ENCODE peak calls at places on chromosomes 12 and 14, in nine cellular contexts. One of them, this sample, is unnamed.

GRCh38 chr14:74551903-74552371 is 58.4 kb downstream of the ISCA2 start:
- DNase-seq in GM12892: no peak
- DNase-seq in transverse colon: no peak
- DNase-seq in breast epithelium: no peak
- DNase-seq in stomach: no peak
- DNase-seq in upper lobe of left lung: no peak
- DNase-seq in spleen: no peak
- DNase-seq in Panc1: no peak
- DNase-seq in prostate gland: peak
- DNase-seq in this sample: no peak

GRCh38 chr12:113997365-113997764 is 31.2 kb upstream of the RBM19 start:
- DNase-seq in GM12892: no peak
- DNase-seq in transverse colon: no peak
- DNase-seq in breast epithelium: no peak
- DNase-seq in stomach: no peak
- DNase-seq in upper lobe of left lung: no peak
- DNase-seq in spleen: no peak
- DNase-seq in Panc1: no peak
- DNase-seq in prostate gland: no peak
- DNase-seq in this sample: no peak

GRCh38 chr14:52850520-52850919 is 59.1 kb upstream of the GNPNAT1 start:
- DNase-seq in GM12892: no peak
- DNase-seq in transverse colon: no peak
- DNase-seq in breast epithelium: no peak
- DNase-seq in stomach: no peak
- DNase-seq in upper lobe of left lung: no peak
- DNase-seq in spleen: no peak
- DNase-seq in Panc1: no peak
- DNase-seq in prostate gland: no peak
- DNase-seq in this sample: no peak

GRCh38 chr12:2637371-2637770 is 157.4 kb upstream of the FKBP4 start:
- DNase-seq in GM12892: no peak
- DNase-seq in transverse colon: no peak
- DNase-seq in breast epithelium: no peak
- DNase-seq in stomach: no peak
- DNase-seq in upper lobe of left lung: no peak
- DNase-seq in spleen: peak
- DNase-seq in Panc1: no peak
- DNase-seq in prostate gland: no peak
- DNase-seq in this sample: peak

GRCh38 chr12:111819191-111820158 is 22.6 kb upstream of the MAPKAPK5 start:
- DNase-seq in GM12892: no peak
- DNase-seq in transverse colon: peak
- DNase-seq in breast epithelium: no peak
- DNase-seq in stomach: no peak
- DNase-seq in upper lobe of left lung: no peak
- DNase-seq in spleen: no peak
- DNase-seq in Panc1: no peak
- DNase-seq in prostate gland: no peak
- DNase-seq in this sample: no peak

GRCh38 chr14:34437729-34438080 is 24.3 kb downstream of the SPTSSA start:
- DNase-seq in GM12892: no peak
- DNase-seq in transverse colon: no peak
- DNase-seq in breast epithelium: no peak
- DNase-seq in stomach: no peak
- DNase-seq in upper lobe of left lung: no peak
- DNase-seq in spleen: no peak
- DNase-seq in Panc1: no peak
- DNase-seq in prostate gland: no peak
- DNase-seq in this sample: no peak

GRCh38 chr12:13165578-13166120 is 30.9 kb upstream of the EMP1 start:
- DNase-seq in GM12892: no peak
- DNase-seq in transverse colon: peak
- DNase-seq in breast epithelium: peak
- DNase-seq in stomach: peak
- DNase-seq in upper lobe of left lung: peak
- DNase-seq in spleen: peak
- DNase-seq in Panc1: no peak
- DNase-seq in prostate gland: peak
- DNase-seq in this sample: peak

GRCh38 chr14:84409435-84409834 is 1120.5 kb upstream of the FLRT2 start:
- DNase-seq in GM12892: no peak
- DNase-seq in transverse colon: no peak
- DNase-seq in breast epithelium: no peak
- DNase-seq in stomach: no peak
- DNase-seq in upper lobe of left lung: no peak
- DNase-seq in spleen: no peak
- DNase-seq in Panc1: no peak
- DNase-seq in prostate gland: no peak
- DNase-seq in this sample: no peak

GRCh38 chr12:113515082-113515856 is 43.6 kb upstream of the LHX5 start:
- DNase-seq in GM12892: no peak
- DNase-seq in transverse colon: no peak
- DNase-seq in breast epithelium: no peak
- DNase-seq in stomach: no peak
- DNase-seq in upper lobe of left lung: no peak
- DNase-seq in spleen: no peak
- DNase-seq in Panc1: no peak
- DNase-seq in prostate gland: no peak
- DNase-seq in this sample: no peak

GRCh38 chr14:103745424-103745823 is 29.8 kb downstream of the ZFYVE21 start:
- DNase-seq in GM12892: no peak
- DNase-seq in transverse colon: no peak
- DNase-seq in breast epithelium: no peak
- DNase-seq in stomach: no peak
- DNase-seq in upper lobe of left lung: no peak
- DNase-seq in spleen: peak
- DNase-seq in Panc1: no peak
- DNase-seq in prostate gland: no peak
- DNase-seq in this sample: peak

GRCh38 chr12:123531091-123531490 is 2.4 kb downstream of the RILPL1 start:
- DNase-seq in GM12892: no peak
- DNase-seq in transverse colon: no peak
- DNase-seq in breast epithelium: no peak
- DNase-seq in stomach: no peak
- DNase-seq in upper lobe of left lung: no peak
- DNase-seq in spleen: no peak
- DNase-seq in Panc1: no peak
- DNase-seq in prostate gland: no peak
- DNase-seq in this sample: no peak

GRCh38 chr12:123530683-123531082 is 2.8 kb downstream of the RILPL1 start:
- DNase-seq in GM12892: no peak
- DNase-seq in transverse colon: no peak
- DNase-seq in breast epithelium: no peak
- DNase-seq in stomach: no peak
- DNase-seq in upper lobe of left lung: no peak
- DNase-seq in spleen: no peak
- DNase-seq in Panc1: no peak
- DNase-seq in prostate gland: no peak
- DNase-seq in this sample: no peak

GRCh38 chr12:123526542-123527080 is 6.9 kb downstream of the RILPL1 start:
- DNase-seq in GM12892: no peak
- DNase-seq in transverse colon: no peak
- DNase-seq in breast epithelium: no peak
- DNase-seq in stomach: no peak
- DNase-seq in upper lobe of left lung: no peak
- DNase-seq in spleen: no peak
- DNase-seq in Panc1: no peak
- DNase-seq in prostate gland: no peak
- DNase-seq in this sample: no peak

GRCh38 chr12:123529636-123530035 is 3.9 kb downstream of the RILPL1 start:
- DNase-seq in GM12892: no peak
- DNase-seq in transverse colon: no peak
- DNase-seq in breast epithelium: no peak
- DNase-seq in stomach: no peak
- DNase-seq in upper lobe of left lung: no peak
- DNase-seq in spleen: no peak
- DNase-seq in Panc1: no peak
- DNase-seq in prostate gland: no peak
- DNase-seq in this sample: no peak

GRCh38 chr12:123528858-123529257 is 4.7 kb downstream of the RILPL1 start:
- DNase-seq in GM12892: no peak
- DNase-seq in transverse colon: no peak
- DNase-seq in breast epithelium: no peak
- DNase-seq in stomach: no peak
- DNase-seq in upper lobe of left lung: no peak
- DNase-seq in spleen: no peak
- DNase-seq in Panc1: no peak
- DNase-seq in prostate gland: no peak
- DNase-seq in this sample: no peak
- TF ChIP-seq POLR2AphosphoS5 in GM12892: no peak
- TF ChIP-seq POLR2AphosphoS5 in transverse colon: no peak
- TF ChIP-seq POLR2AphosphoS5 in breast epithelium: no peak
- TF ChIP-seq POLR2AphosphoS5 in stomach: no peak
- TF ChIP-seq POLR2AphosphoS5 in upper lobe of left lung: no peak
- TF ChIP-seq POLR2AphosphoS5 in spleen: no peak
- TF ChIP-seq POLR2AphosphoS5 in Panc1: no peak
- TF ChIP-seq POLR2AphosphoS5 in prostate gland: no peak
- TF ChIP-seq POLR2AphosphoS5 in this sample: no peak

GRCh38 chr12:117524806-117525205 is 163.4 kb upstream of the NOS1 start:
- DNase-seq in GM12892: no peak
- DNase-seq in transverse colon: no peak
- DNase-seq in breast epithelium: no peak
- DNase-seq in stomach: no peak
- DNase-seq in upper lobe of left lung: no peak
- DNase-seq in spleen: no peak
- DNase-seq in Panc1: no peak
- DNase-seq in prostate gland: no peak
- DNase-seq in this sample: no peak

GRCh38 chr12:117522559-117522958 is 161.1 kb upstream of the NOS1 start:
- DNase-seq in GM12892: no peak
- DNase-seq in transverse colon: no peak
- DNase-seq in breast epithelium: no peak
- DNase-seq in stomach: no peak
- DNase-seq in upper lobe of left lung: no peak
- DNase-seq in spleen: no peak
- DNase-seq in Panc1: no peak
- DNase-seq in prostate gland: no peak
- DNase-seq in this sample: no peak

GRCh38 chr12:117518594-117519270 is 157.3 kb upstream of the NOS1 start:
- DNase-seq in GM12892: no peak
- DNase-seq in transverse colon: peak
- DNase-seq in breast epithelium: peak
- DNase-seq in stomach: no peak
- DNase-seq in upper lobe of left lung: peak
- DNase-seq in spleen: no peak
- DNase-seq in Panc1: no peak
- DNase-seq in prostate gland: peak
- DNase-seq in this sample: no peak

GRCh38 chr12:117525766-117526165 is 164.3 kb upstream of the NOS1 start:
- DNase-seq in GM12892: no peak
- DNase-seq in transverse colon: peak
- DNase-seq in breast epithelium: no peak
- DNase-seq in stomach: no peak
- DNase-seq in upper lobe of left lung: no peak
- DNase-seq in spleen: no peak
- DNase-seq in Panc1: no peak
- DNase-seq in prostate gland: no peak
- DNase-seq in this sample: no peak

DNA sequence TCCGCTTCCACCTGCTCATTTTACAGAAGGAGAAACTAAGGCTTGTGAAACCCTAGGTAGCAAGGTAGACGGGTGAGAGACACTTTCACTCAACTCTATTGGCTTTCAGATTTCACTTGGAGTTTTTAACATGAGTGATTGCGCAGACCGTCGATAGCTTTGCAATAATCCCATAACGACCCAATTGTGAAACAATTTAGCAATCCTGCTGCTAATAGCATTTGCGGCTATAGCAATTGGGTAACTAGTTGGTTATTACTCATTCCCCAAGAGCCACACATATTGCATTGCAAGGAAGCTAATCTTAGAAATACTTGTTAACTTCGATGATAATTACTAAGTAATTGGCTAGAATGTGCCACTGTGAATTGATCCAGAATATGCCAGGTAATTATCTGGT is 159.9 kb upstream of the NOS1 start:
- DNase-seq in GM12892: no peak
- DNase-seq in transverse colon: no peak
- DNase-seq in breast epithelium: no peak
- DNase-seq in stomach: no peak
- DNase-seq in upper lobe of left lung: no peak
- DNase-seq in spleen: no peak
- DNase-seq in Panc1: no peak
- DNase-seq in prostate gland: no peak
- DNase-seq in this sample: no peak
- TF ChIP-seq POLR2AphosphoS5 in GM12892: no peak
- TF ChIP-seq POLR2AphosphoS5 in transverse colon: no peak
- TF ChIP-seq POLR2AphosphoS5 in breast epithelium: no peak
- TF ChIP-seq POLR2AphosphoS5 in stomach: no peak
- TF ChIP-seq POLR2AphosphoS5 in upper lobe of left lung: no peak
- TF ChIP-seq POLR2AphosphoS5 in spleen: no peak
- TF ChIP-seq POLR2AphosphoS5 in Panc1: no peak
- TF ChIP-seq POLR2AphosphoS5 in prostate gland: no peak
- TF ChIP-seq POLR2AphosphoS5 in this sample: no peak

GRCh38 chr14:23183479-23183878 is at the start of gene SLC7A8:
- DNase-seq in GM12892: no peak
- DNase-seq in transverse colon: peak
- DNase-seq in breast epithelium: peak
- DNase-seq in stomach: peak
- DNase-seq in upper lobe of left lung: peak
- DNase-seq in spleen: peak
- DNase-seq in Panc1: no peak
- DNase-seq in prostate gland: peak
- DNase-seq in this sample: peak
- TF ChIP-seq POLR2AphosphoS5 in GM12892: no peak
- TF ChIP-seq POLR2AphosphoS5 in transverse colon: peak
- TF ChIP-seq POLR2AphosphoS5 in breast epithelium: peak
- TF ChIP-seq POLR2AphosphoS5 in stomach: peak
- TF ChIP-seq POLR2AphosphoS5 in upper lobe of left lung: peak
- TF ChIP-seq POLR2AphosphoS5 in spleen: no peak
- TF ChIP-seq POLR2AphosphoS5 in Panc1: no peak
- TF ChIP-seq POLR2AphosphoS5 in prostate gland: peak
- TF ChIP-seq POLR2AphosphoS5 in this sample: peak

DNA sequence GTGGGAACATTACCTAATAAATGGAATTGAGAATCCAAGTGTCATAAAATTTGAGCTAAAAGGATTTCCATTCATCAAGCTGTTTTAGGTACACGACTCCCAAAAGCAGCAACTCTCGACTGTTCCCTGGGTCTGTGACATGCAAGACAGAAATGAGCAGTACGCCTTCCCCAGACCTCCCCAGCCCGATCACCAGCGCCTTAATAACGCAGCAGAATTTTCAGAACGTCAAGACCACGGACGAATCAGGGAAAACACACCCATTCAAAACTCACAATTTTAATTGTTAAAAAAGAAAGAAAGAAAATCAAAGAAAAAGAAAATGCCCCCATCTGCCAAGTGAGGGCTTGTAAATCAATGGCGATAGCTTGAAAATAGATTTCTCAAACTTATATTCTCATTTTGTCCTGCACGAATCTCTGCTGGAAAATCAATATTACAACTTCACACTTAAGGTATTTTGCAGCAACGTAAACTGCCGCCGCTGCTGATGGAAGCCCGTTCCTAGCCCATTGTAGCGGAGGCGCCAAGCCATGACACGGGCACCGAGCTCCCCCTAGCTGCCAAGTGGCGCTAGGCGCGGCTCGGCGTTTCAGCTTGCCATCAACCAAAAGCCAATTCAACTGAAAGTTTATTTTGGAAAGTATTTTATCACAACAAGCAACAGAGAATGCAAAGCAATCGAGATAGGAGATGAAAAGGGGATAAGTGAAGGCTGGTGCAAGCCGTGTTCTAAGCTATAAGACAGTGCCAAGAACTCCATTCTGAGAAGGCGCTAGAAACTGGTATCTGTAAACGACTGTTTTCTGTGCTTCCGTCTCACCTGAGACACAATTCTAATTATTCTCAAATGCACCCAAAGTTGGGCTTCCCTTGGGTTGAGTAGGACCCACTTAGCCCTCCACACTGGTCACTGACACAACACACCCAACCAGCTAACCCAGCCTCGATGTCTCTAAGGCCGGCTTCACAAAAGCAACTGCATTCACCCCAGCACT is 5.5 kb downstream of the BCL11B start:
- DNase-seq in GM12892: no peak
- DNase-seq in transverse colon: peak
- DNase-seq in breast epithelium: peak
- DNase-seq in stomach: peak
- DNase-seq in upper lobe of left lung: peak
- DNase-seq in spleen: peak
- DNase-seq in Panc1: no peak
- DNase-seq in prostate gland: peak
- DNase-seq in this sample: peak
- TF ChIP-seq POLR2AphosphoS5 in GM12892: no peak
- TF ChIP-seq POLR2AphosphoS5 in transverse colon: no peak
- TF ChIP-seq POLR2AphosphoS5 in breast epithelium: peak
- TF ChIP-seq POLR2AphosphoS5 in stomach: peak
- TF ChIP-seq POLR2AphosphoS5 in upper lobe of left lung: no peak
- TF ChIP-seq POLR2AphosphoS5 in spleen: peak
- TF ChIP-seq POLR2AphosphoS5 in Panc1: no peak
- TF ChIP-seq POLR2AphosphoS5 in prostate gland: peak
- TF ChIP-seq POLR2AphosphoS5 in this sample: no peak